ENCODE peak calls at places on chromosomes 6 and 20, in eight cellular contexts. V is left lung; W is nephron progenitor cell; U is astrocyte of the hippocampus; C is activated CD8-positive, alpha-beta memory T cell treated with anti-CD3 and anti-CD28 coated beads for 1 hour; B is GM13976; T is AG09319; Q is IMR-90. P is an unnamed sample.
A peak's percentile ranks its signal among the peaks of the same experiment; 100 is the strongest.

GRCh38 chr6:42217165-42217522 is 517 bp downstream of the MRPS10 start:
- DNase-seq in V (no peak), C (no peak), Q (no peak), B (no peak), W (no peak), U (no peak), T (no peak), P (no peak)

GRCh38 chr20:53748821-53749402 is 155.3 kb upstream of the ZNF217 start:
- DNase-seq in C (no peak), W (no peak), Q (peak; percentile 68), B (no peak), V (no peak), T (no peak), U (peak; percentile 68), P (no peak)

GRCh38 chr20:25081730-25082497 is at the start of gene VSX1:
- DNase-seq in V (peak; percentile 67), T (no peak), Q (no peak), B (no peak), U (no peak), W (no peak), C (no peak), P (no peak)

GRCh38 chr20:51525241-51526104 is 17.0 kb downstream of the NFATC2 start:
- DNase-seq in W (no peak), T (no peak), V (no peak), Q (no peak), B (peak; percentile 58), C (no peak), U (no peak), P (no peak)

GRCh38 chr6:12751694-12752304 is 35.2 kb downstream of the PHACTR1 start:
- DNase-seq in C (no peak), V (no peak), Q (peak; percentile 12), B (peak; percentile 64), U (peak; percentile 84), T (peak; percentile 15), W (peak; percentile 95), P (no peak)

GRCh38 chr6:163284151-163284550 is 130.4 kb upstream of the QKI start:
- DNase-seq in V (no peak), Q (no peak), W (no peak), B (no peak), T (no peak), C (no peak), U (no peak), P (no peak)

GRCh38 chr6:125022391-125022989 is 60.3 kb downstream of the RNF217 start:
- DNase-seq in W (no peak), Q (no peak), U (no peak), T (no peak), B (no peak), V (no peak), C (no peak), P (no peak)

GRCh38 chr6:156801712-156802111 is 24.5 kb downstream of the ARID1B start:
- DNase-seq in W (no peak), U (no peak), T (no peak), V (no peak), B (no peak), C (no peak), Q (no peak), P (no peak)

GRCh38 chr6:18390476-18390875 is 3.3 kb downstream of the RNF144B start:
- DNase-seq in B (no peak), C (no peak), Q (no peak), T (no peak), U (peak; percentile 26), W (no peak), V (no peak), P (no peak)

GRCh38 chr6:167161895-167162467 is 4.2 kb upstream of the GPR31 start:
- DNase-seq in C (no peak), W (no peak), U (no peak), T (no peak), V (no peak), B (no peak), Q (no peak), P (no peak)